ENCODE peak calls at places on chromosomes 7 and 10, in nine cellular contexts. One of them, this sample, is unnamed.

GRCh38 chr7:76513817-76514799 is 3.8 kb downstream of the UPK3B start:
- DNase-seq in A549: no peak
- DNase-seq in K562: no peak
- DNase-seq in GM12878: no peak
- DNase-seq in NB4: peak
- DNase-seq in HCT116: no peak
- DNase-seq in WTC11: no peak
- DNase-seq in endothelial cell of umbilical vein: no peak
- DNase-seq in HepG2: no peak
- DNase-seq in this sample: no peak

GRCh38 chr7:47520408-47520807 is 61.5 kb downstream of the TNS3 start:
- DNase-seq in A549: no peak
- DNase-seq in K562: no peak
- DNase-seq in GM12878: no peak
- DNase-seq in NB4: no peak
- DNase-seq in HCT116: no peak
- DNase-seq in WTC11: no peak
- DNase-seq in endothelial cell of umbilical vein: no peak
- DNase-seq in HepG2: peak
- DNase-seq in this sample: no peak

GRCh38 chr10:130018730-130019185 is 54.7 kb upstream of the EBF3 start:
- DNase-seq in A549: no peak
- DNase-seq in K562: no peak
- DNase-seq in GM12878: no peak
- DNase-seq in NB4: peak
- DNase-seq in HCT116: no peak
- DNase-seq in WTC11: no peak
- DNase-seq in endothelial cell of umbilical vein: no peak
- DNase-seq in HepG2: no peak
- DNase-seq in this sample: no peak

GRCh38 chr10:97517778-97518561 is 19.2 kb downstream of the UBTD1 start:
- DNase-seq in A549: no peak
- DNase-seq in K562: no peak
- DNase-seq in GM12878: no peak
- DNase-seq in NB4: no peak
- DNase-seq in HCT116: peak
- DNase-seq in WTC11: no peak
- DNase-seq in endothelial cell of umbilical vein: peak
- DNase-seq in HepG2: no peak
- DNase-seq in this sample: peak

GRCh38 chr7:105854516-105854915 is 21.9 kb downstream of the ATXN7L1 start:
- DNase-seq in A549: no peak
- DNase-seq in K562: no peak
- DNase-seq in GM12878: no peak
- DNase-seq in NB4: no peak
- DNase-seq in HCT116: no peak
- DNase-seq in WTC11: no peak
- DNase-seq in endothelial cell of umbilical vein: no peak
- DNase-seq in HepG2: no peak
- DNase-seq in this sample: no peak

GRCh38 chr10:128072941-128073615 is 53.1 kb downstream of the MKI67 start:
- DNase-seq in A549: no peak
- DNase-seq in K562: no peak
- DNase-seq in GM12878: no peak
- DNase-seq in NB4: no peak
- DNase-seq in HCT116: no peak
- DNase-seq in WTC11: no peak
- DNase-seq in endothelial cell of umbilical vein: no peak
- DNase-seq in HepG2: no peak
- DNase-seq in this sample: no peak

GRCh38 chr7:9507281-9507680 is 1073.9 kb downstream of the NXPH1 start:
- DNase-seq in A549: no peak
- DNase-seq in K562: no peak
- DNase-seq in GM12878: no peak
- DNase-seq in NB4: no peak
- DNase-seq in HCT116: no peak
- DNase-seq in WTC11: no peak
- DNase-seq in endothelial cell of umbilical vein: no peak
- DNase-seq in HepG2: no peak
- DNase-seq in this sample: no peak

GRCh38 chr10:12631787-12632562 is 282.6 kb downstream of the CAMK1D start:
- DNase-seq in A549: peak
- DNase-seq in K562: no peak
- DNase-seq in GM12878: no peak
- DNase-seq in NB4: no peak
- DNase-seq in HCT116: no peak
- DNase-seq in WTC11: no peak
- DNase-seq in endothelial cell of umbilical vein: no peak
- DNase-seq in HepG2: peak
- DNase-seq in this sample: no peak

DNA sequence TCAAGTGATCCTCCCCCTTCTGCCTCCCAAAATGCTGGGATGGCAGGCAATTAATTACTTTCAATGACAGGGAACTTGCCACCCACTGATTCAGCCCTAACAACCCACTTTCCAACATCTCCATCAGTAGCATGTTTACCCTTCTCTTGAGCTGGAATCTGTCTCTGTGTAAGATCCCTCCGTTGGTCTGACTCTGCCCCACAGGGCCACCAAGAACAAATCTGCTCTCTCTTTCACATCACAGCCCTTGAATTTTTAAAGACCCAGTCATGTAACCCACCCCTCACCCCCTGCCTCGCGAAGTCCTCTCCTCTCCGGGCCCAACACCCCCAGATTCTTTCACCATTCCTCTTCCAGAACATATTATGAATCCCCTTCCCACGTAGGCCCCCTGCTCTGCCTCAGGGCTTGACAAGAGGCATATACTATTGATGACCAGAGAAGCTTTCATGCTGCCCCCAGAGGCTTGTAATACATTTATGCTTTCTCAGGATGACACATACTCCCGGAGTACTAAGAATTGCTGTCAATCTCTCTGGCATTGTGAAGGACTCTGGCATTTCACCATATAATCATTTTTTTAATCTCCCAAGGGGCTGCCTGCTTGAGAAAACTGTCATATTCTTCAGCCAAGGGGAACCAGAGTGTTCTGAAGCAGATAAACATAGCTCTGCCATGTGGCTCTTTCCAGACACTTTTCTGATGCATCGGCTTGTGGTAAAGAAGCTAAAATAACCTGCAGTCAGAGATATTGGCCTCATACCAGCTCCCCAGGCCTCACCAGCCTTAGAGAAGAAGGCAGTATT is 179.2 kb upstream of the AUTS2 start:
- DNase-seq in A549: no peak
- DNase-seq in K562: no peak
- DNase-seq in GM12878: no peak
- DNase-seq in NB4: peak
- DNase-seq in HCT116: no peak
- DNase-seq in WTC11: no peak
- DNase-seq in endothelial cell of umbilical vein: no peak
- DNase-seq in HepG2: no peak
- DNase-seq in this sample: no peak
- TF ChIP-seq CTCF in A549: no peak
- TF ChIP-seq CTCF in K562: no peak
- TF ChIP-seq CTCF in GM12878: no peak
- TF ChIP-seq CTCF in NB4: no peak
- TF ChIP-seq CTCF in HCT116: no peak
- TF ChIP-seq CTCF in WTC11: no peak
- TF ChIP-seq CTCF in endothelial cell of umbilical vein: no peak
- TF ChIP-seq CTCF in HepG2: no peak
- TF ChIP-seq CTCF in this sample: no peak

GRCh38 chr10:19847321-19847720 is 31.1 kb downstream of the PLXDC2 start:
- DNase-seq in A549: no peak
- DNase-seq in K562: no peak
- DNase-seq in GM12878: no peak
- DNase-seq in NB4: no peak
- DNase-seq in HCT116: no peak
- DNase-seq in WTC11: no peak
- DNase-seq in endothelial cell of umbilical vein: no peak
- DNase-seq in HepG2: no peak
- DNase-seq in this sample: no peak

GRCh38 chr10:19845963-19846362 is 29.7 kb downstream of the PLXDC2 start:
- DNase-seq in A549: no peak
- DNase-seq in K562: no peak
- DNase-seq in GM12878: no peak
- DNase-seq in NB4: no peak
- DNase-seq in HCT116: no peak
- DNase-seq in WTC11: no peak
- DNase-seq in endothelial cell of umbilical vein: no peak
- DNase-seq in HepG2: no peak
- DNase-seq in this sample: no peak

GRCh38 chr10:19839552-19839951 is 23.3 kb downstream of the PLXDC2 start:
- DNase-seq in A549: no peak
- DNase-seq in K562: no peak
- DNase-seq in GM12878: no peak
- DNase-seq in NB4: no peak
- DNase-seq in HCT116: no peak
- DNase-seq in WTC11: no peak
- DNase-seq in endothelial cell of umbilical vein: no peak
- DNase-seq in HepG2: no peak
- DNase-seq in this sample: no peak

GRCh38 chr10:19839090-19839489 is 22.9 kb downstream of the PLXDC2 start:
- DNase-seq in A549: no peak
- DNase-seq in K562: no peak
- DNase-seq in GM12878: no peak
- DNase-seq in NB4: no peak
- DNase-seq in HCT116: no peak
- DNase-seq in WTC11: no peak
- DNase-seq in endothelial cell of umbilical vein: no peak
- DNase-seq in HepG2: no peak
- DNase-seq in this sample: no peak

DNA sequence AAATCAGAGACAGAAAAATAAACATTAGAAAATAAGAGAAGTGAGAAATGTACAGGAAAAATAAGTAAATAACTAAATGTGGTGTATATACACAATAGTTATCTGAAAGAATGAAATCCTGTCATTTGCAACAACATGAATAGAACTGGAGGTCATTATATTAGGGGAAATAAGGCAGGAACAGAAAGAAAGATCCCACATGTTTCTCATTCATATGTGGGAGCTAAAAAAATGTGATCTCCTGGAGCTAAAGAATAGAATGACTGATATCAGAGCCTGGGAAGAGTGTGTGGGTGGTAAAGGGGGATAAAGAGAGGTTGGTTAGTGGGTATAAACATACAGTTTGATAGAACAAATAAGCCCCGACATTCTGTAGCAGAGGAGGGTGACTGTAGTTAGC is 27.3 kb downstream of the PLXDC2 start:
- DNase-seq in A549: no peak
- DNase-seq in K562: no peak
- DNase-seq in GM12878: no peak
- DNase-seq in NB4: no peak
- DNase-seq in HCT116: no peak
- DNase-seq in WTC11: no peak
- DNase-seq in endothelial cell of umbilical vein: no peak
- DNase-seq in HepG2: no peak
- DNase-seq in this sample: no peak
- TF ChIP-seq MAX in A549: no peak
- TF ChIP-seq MAX in K562: no peak
- TF ChIP-seq MAX in GM12878: no peak
- TF ChIP-seq MAX in NB4: no peak
- TF ChIP-seq MAX in HCT116: no peak
- TF ChIP-seq MAX in WTC11: no peak
- TF ChIP-seq MAX in endothelial cell of umbilical vein: no peak
- TF ChIP-seq MAX in HepG2: no peak
- TF ChIP-seq MAX in this sample: no peak

DNA sequence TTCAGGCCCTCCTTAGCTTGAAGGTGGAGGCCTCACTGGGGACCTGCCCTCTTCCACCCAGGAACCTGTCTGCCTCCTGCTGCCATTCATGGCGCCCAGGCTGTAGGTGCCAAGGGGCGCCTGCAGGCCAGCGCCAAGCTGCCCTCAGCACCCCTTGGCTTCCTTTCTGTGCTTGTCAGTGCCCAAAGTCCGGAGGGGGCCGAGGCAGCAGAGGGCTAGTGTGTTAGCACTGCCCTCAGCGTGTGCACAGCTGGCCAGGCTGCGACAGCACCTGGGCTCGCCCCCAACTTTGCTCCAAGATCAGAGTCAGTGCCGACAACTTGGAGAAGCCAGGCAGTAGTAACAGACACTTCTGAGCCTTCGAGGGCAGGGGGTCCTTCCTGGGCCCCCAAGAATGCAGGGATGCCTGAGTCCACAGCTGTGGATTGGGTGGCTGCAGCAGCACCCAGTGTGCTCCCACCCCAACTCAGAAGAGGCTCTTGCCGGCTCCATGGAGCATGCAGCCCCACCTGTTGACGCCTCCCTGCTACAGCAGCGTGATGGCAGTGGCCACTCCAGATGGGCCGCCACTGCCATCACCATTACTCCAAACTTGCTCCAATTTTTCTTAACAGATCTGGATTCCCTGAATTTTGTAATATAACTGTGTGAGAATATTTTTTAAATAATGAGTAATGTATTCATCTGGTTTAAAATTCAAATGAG is 41.7 kb downstream of the CACUL1 start:
- DNase-seq in A549: no peak
- DNase-seq in K562: no peak
- DNase-seq in GM12878: no peak
- DNase-seq in NB4: peak
- DNase-seq in HCT116: no peak
- DNase-seq in WTC11: peak
- DNase-seq in endothelial cell of umbilical vein: no peak
- DNase-seq in HepG2: no peak
- DNase-seq in this sample: no peak
- TF ChIP-seq CTCF in A549: no peak
- TF ChIP-seq CTCF in K562: peak
- TF ChIP-seq CTCF in GM12878: no peak
- TF ChIP-seq CTCF in NB4: peak
- TF ChIP-seq CTCF in HCT116: peak
- TF ChIP-seq CTCF in WTC11: peak
- TF ChIP-seq CTCF in endothelial cell of umbilical vein: no peak
- TF ChIP-seq CTCF in HepG2: peak
- TF ChIP-seq CTCF in this sample: peak

GRCh38 chr10:48526371-48526821 is 78.5 kb downstream of the ARHGAP22 start:
- DNase-seq in A549: no peak
- DNase-seq in K562: no peak
- DNase-seq in GM12878: no peak
- DNase-seq in NB4: no peak
- DNase-seq in HCT116: no peak
- DNase-seq in WTC11: no peak
- DNase-seq in endothelial cell of umbilical vein: peak
- DNase-seq in HepG2: no peak
- DNase-seq in this sample: no peak
- TF ChIP-seq MAX in A549: no peak
- TF ChIP-seq MAX in K562: no peak
- TF ChIP-seq MAX in GM12878: no peak
- TF ChIP-seq MAX in NB4: no peak
- TF ChIP-seq MAX in HCT116: no peak
- TF ChIP-seq MAX in WTC11: no peak
- TF ChIP-seq MAX in endothelial cell of umbilical vein: no peak
- TF ChIP-seq MAX in HepG2: no peak
- TF ChIP-seq MAX in this sample: no peak

This sample was measured in H1.